ENCODE peak calls at places on chromosomes 1 and 21, in four cellular contexts. E is astrocyte, V is HFF-Myc, T is astrocyte of the spinal cord. N is an unnamed sample.

GRCh38 chr1:159752135-159752580 is 28.6 kb upstream of the DUSP23 start:
- DNase-seq in E (no peak), V (no peak), T (peak), N (peak)

GRCh38 chr1:202274611-202275010 is 67.1 kb downstream of the UBE2T start:
- DNase-seq in E (no peak), V (no peak), T (no peak), N (no peak)

GRCh38 chr1:234956821-234957329 is 171.8 kb downstream of the TOMM20 start:
- DNase-seq in E (no peak), V (no peak), T (no peak), N (no peak)

GRCh38 chr1:90731382-90732050 is 14.4 kb upstream of the BARHL2 start:
- DNase-seq in E (no peak), V (no peak), T (no peak), N (no peak)

GRCh38 chr1:183953031-183953430 is 84.5 kb downstream of the COLGALT2 start:
- DNase-seq in E (no peak), V (peak), T (no peak), N (no peak)

GRCh38 chr1:66402194-66402593 is 131.8 kb upstream of the SGIP1 start:
- DNase-seq in E (no peak), V (no peak), T (no peak), N (no peak)

GRCh38 chr1:169105434-169106094 is 926 bp upstream of the ATP1B1 start:
- DNase-seq in E (no peak), V (no peak), T (peak), N (no peak)

GRCh38 chr1:64426691-64427090 is 43.2 kb upstream of the CACHD1 start:
- DNase-seq in E (no peak), V (no peak), T (no peak), N (no peak)

GRCh38 chr1:220544901-220545303 is 17.0 kb downstream of the MARK1 start:
- DNase-seq in E (no peak), V (no peak), T (no peak), N (no peak)

GRCh38 chr1:211729238-211729637 is 53.8 kb upstream of the NEK2 start:
- DNase-seq in E (no peak), V (no peak), T (no peak), N (no peak)

GRCh38 chr1:162007485-162007884 is 16.2 kb downstream of the OLFML2B start:
- DNase-seq in E (no peak), V (no peak), T (no peak), N (no peak)

GRCh38 chr1:159012495-159012894 is 2.8 kb downstream of the IFI16 start:
- DNase-seq in E (peak), V (no peak), T (peak), N (no peak)

DNA sequence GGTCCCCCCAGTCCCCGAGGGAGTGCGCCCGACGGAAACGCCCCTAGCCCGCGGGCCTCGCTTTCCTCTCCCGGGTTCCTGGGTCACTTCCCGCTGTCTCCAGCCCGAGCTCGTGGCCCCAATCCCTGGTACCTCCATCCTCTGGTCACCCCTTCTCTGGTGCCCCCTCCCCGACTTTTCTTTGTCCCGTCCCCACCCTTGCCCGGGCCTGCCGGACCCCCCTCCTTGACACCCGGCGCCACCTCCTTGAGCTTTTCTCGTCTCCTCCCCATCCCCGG is 320 bp upstream of the RIPPLY3 start:
- DNase-seq in E (no peak), V (no peak), T (no peak), N (no peak)
- H3K4me3 ChIP-seq in E (peak), V (peak), T (peak), N (peak)

GRCh38 chr1:113217447-113218208 is 144.6 kb downstream of the LRIG2 start:
- DNase-seq in E (no peak), V (no peak), T (no peak), N (no peak)

GRCh38 chr1:113223040-113223439 is 150.0 kb downstream of the LRIG2 start:
- DNase-seq in E (no peak), V (no peak), T (no peak), N (no peak)

GRCh38 chr1:113219828-113220227 is 146.8 kb downstream of the LRIG2 start:
- DNase-seq in E (no peak), V (no peak), T (no peak), N (no peak)

GRCh38 chr1:113216664-113217063 is 143.7 kb downstream of the LRIG2 start:
- DNase-seq in E (no peak), V (no peak), T (no peak), N (no peak)

DNA sequence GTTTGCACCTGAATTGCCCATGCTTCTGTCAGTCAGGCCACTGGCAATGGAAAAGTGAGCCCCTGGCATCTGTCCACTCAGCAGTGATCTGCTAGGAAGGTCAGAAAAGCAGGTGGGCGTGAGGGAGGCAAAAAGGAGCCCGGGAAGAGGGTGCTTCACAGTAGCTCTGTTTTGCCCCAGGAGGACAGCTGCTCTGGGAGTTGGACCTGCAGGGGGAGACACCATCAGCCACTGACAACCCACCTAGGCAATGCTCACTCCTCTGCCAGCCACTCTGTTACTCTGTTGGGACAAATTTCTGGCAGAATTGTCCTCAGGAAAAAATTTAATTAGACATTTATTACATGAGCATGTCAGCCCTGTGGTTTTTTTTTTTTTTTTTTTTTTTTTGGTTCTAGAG is 146.4 kb downstream of the LRIG2 start:
- DNase-seq in E (no peak), V (no peak), T (no peak), N (no peak)
- TF ChIP-seq CTCF in E (no peak), V (peak), T (peak), N (peak)

GRCh38 chr1:24322636-24323177 is 3.5 kb downstream of the GRHL3 start:
- DNase-seq in E (peak), V (no peak), T (no peak), N (no peak)
- H3K4me3 ChIP-seq in E (peak), V (peak), T (no peak), N (peak)

GRCh38 chr21:20997633-20998455 is at the start of gene NCAM2:
- DNase-seq in E (peak), V (peak), T (peak), N (peak)
- TF ChIP-seq CTCF in E (no peak), V (no peak), T (no peak), N (no peak)

GRCh38 chr21:39882186-39882882 is 15.1 kb downstream of the PCP4 start:
- DNase-seq in E (no peak), V (no peak), T (peak), N (no peak)

GRCh38 chr21:39885119-39885848 is 18.0 kb downstream of the PCP4 start:
- DNase-seq in E (peak), V (no peak), T (peak), N (no peak)

DNA sequence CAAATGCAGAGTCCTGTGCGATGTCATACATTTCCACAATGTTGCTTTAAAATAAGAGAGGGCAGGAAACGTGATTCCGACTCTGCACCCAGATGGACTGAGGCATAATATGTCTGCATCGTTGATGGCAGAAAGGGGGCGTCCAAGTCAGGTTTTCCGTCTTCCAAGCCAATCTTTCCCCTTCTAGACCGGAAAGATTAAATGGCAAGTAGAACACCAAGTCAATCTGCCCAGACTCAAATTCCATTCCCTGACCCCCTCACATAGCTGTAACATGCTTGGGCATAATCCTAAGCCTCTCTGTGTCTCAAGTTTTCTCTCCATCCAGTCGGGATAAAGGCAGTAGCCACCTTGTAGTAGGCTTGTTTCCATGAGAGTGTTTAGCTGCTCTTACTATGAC is 14.4 kb downstream of the PCP4 start:
- DNase-seq in E (no peak), V (no peak), T (no peak), N (peak)
- H3K4me3 ChIP-seq in E (no peak), V (no peak), T (no peak), N (no peak)

GRCh38 chr21:14492890-14493289 is 53.2 kb downstream of the SAMSN1 start:
- DNase-seq in E (no peak), V (no peak), T (no peak), N (no peak)
- TF ChIP-seq CTCF in E (no peak), V (no peak), T (no peak), N (no peak)

DNA sequence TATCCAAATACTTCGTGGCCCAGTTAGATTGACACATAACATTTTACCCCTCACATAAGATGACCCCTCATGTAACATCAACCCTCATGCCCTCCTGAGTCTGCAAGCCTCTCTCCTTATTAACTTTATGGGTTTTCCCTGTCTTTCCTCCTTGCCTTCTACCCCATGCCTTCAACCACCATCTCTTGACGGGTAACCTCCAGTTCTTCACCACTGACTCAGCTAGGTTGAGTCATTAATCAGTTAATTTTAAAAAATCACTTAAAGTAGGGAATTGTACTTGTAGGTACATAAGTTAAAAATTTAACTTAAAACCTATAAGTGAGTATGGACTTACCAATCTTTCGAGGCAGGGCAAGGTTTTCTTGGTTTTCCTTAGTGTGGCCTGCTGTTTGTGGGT is 330.7 kb downstream of the CAMTA1 start:
- DNase-seq in E (peak), V (no peak), T (no peak), N (no peak)
- H3K4me3 ChIP-seq in E (no peak), V (no peak), T (no peak), N (no peak)

DNA sequence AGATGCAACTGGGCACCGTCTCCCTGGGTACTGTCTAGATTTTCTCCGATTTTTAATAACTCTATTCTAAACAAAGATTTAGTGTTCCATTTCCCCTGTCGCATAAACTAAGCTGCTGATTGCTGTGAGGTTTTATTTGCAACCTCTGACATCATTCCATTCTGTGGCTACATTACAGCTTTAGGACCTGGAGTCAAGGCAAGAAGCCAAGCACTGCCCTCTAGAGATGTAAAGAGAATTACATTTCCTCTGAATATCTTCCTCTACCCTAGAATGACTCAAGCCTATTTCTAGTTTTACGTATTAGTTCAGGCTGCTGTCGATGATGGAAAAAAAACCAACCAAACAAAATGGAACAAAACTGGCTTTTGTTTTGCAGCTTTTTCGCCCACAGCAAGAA is 130.2 kb upstream of the MAP1LC3C start:
- DNase-seq in E (no peak), V (no peak), T (peak), N (no peak)
- TF ChIP-seq CTCF in E (no peak), V (no peak), T (no peak), N (peak)

GRCh38 chr1:32181563-32181962 is 2.1 kb downstream of the TXLNA start:
- DNase-seq in E (no peak), V (no peak), T (no peak), N (no peak)
- H3K4me3 ChIP-seq in E (peak), V (peak), T (peak), N (peak)

N was measured in retinal pigment epithelial cell.